ENCODE peak calls at places on chromosomes 1 and 21, in nine cellular contexts. One of them, this sample, is unnamed. For H3K4me1 and H3K27me3, the result is how much of the 10 kb centered on the place peaks cover.

GRCh38 chr1:34306568-34306967 is 129.9 kb downstream of the C1orf94 start:
- DNase-seq in left lung: no peak
- DNase-seq in neural progenitor cell: no peak
- DNase-seq in GM23338: no peak
- DNase-seq in lower lobe of right lung: no peak
- DNase-seq in psoas muscle: no peak
- DNase-seq in CD8-positive, alpha-beta memory T cell: no peak
- DNase-seq in SK-N-SH: no peak
- DNase-seq in NT2/D1: no peak
- DNase-seq in this sample: no peak

GRCh38 chr21:44085491-44086321 is 21.5 kb upstream of the PWP2 start:
- DNase-seq in left lung: peak
- DNase-seq in neural progenitor cell: no peak
- DNase-seq in GM23338: no peak
- DNase-seq in lower lobe of right lung: no peak
- DNase-seq in psoas muscle: no peak
- DNase-seq in CD8-positive, alpha-beta memory T cell: no peak
- DNase-seq in SK-N-SH: no peak
- DNase-seq in NT2/D1: no peak
- DNase-seq in this sample: no peak

GRCh38 chr21:34640858-34641257 is 25.9 kb upstream of the RCAN1 start:
- DNase-seq in left lung: no peak
- DNase-seq in neural progenitor cell: no peak
- DNase-seq in GM23338: no peak
- DNase-seq in lower lobe of right lung: no peak
- DNase-seq in psoas muscle: no peak
- DNase-seq in CD8-positive, alpha-beta memory T cell: no peak
- DNase-seq in SK-N-SH: no peak
- DNase-seq in NT2/D1: no peak
- DNase-seq in this sample: no peak

GRCh38 chr21:36087362-36088138 is 17.7 kb downstream of the CBR1 start:
- DNase-seq in left lung: no peak
- DNase-seq in neural progenitor cell: peak
- DNase-seq in GM23338: peak
- DNase-seq in lower lobe of right lung: no peak
- DNase-seq in psoas muscle: no peak
- DNase-seq in CD8-positive, alpha-beta memory T cell: no peak
- DNase-seq in SK-N-SH: no peak
- DNase-seq in NT2/D1: peak
- DNase-seq in this sample: no peak

GRCh38 chr1:87330201-87330953 is 1.7 kb downstream of the LMO4 start:
- DNase-seq in left lung: peak
- DNase-seq in neural progenitor cell: peak
- DNase-seq in GM23338: peak
- DNase-seq in lower lobe of right lung: no peak
- DNase-seq in psoas muscle: no peak
- DNase-seq in CD8-positive, alpha-beta memory T cell: no peak
- DNase-seq in SK-N-SH: no peak
- DNase-seq in NT2/D1: peak
- DNase-seq in this sample: peak

GRCh38 chr21:44970766-44971671 is 31.2 kb downstream of the SLX9 start:
- DNase-seq in left lung: peak
- DNase-seq in neural progenitor cell: no peak
- DNase-seq in GM23338: no peak
- DNase-seq in lower lobe of right lung: no peak
- DNase-seq in psoas muscle: no peak
- DNase-seq in CD8-positive, alpha-beta memory T cell: no peak
- DNase-seq in SK-N-SH: no peak
- DNase-seq in NT2/D1: no peak
- DNase-seq in this sample: no peak

GRCh38 chr1:116697892-116698595 is 30.5 kb upstream of the IGSF3 start:
- DNase-seq in left lung: no peak
- DNase-seq in neural progenitor cell: no peak
- DNase-seq in GM23338: no peak
- DNase-seq in lower lobe of right lung: no peak
- DNase-seq in psoas muscle: no peak
- DNase-seq in CD8-positive, alpha-beta memory T cell: no peak
- DNase-seq in SK-N-SH: no peak
- DNase-seq in NT2/D1: no peak
- DNase-seq in this sample: no peak

GRCh38 chr1:46522184-46522968 is 29.1 kb downstream of the KNCN start:
- DNase-seq in left lung: peak
- DNase-seq in neural progenitor cell: peak
- DNase-seq in GM23338: no peak
- DNase-seq in lower lobe of right lung: peak
- DNase-seq in psoas muscle: peak
- DNase-seq in CD8-positive, alpha-beta memory T cell: no peak
- DNase-seq in SK-N-SH: no peak
- DNase-seq in NT2/D1: no peak
- DNase-seq in this sample: no peak

GRCh38 chr1:107649023-107649422 is 316.0 kb downstream of the VAV3 start:
- DNase-seq in left lung: no peak
- DNase-seq in neural progenitor cell: no peak
- DNase-seq in GM23338: no peak
- DNase-seq in lower lobe of right lung: no peak
- DNase-seq in psoas muscle: no peak
- DNase-seq in CD8-positive, alpha-beta memory T cell: no peak
- DNase-seq in SK-N-SH: no peak
- DNase-seq in NT2/D1: no peak
- DNase-seq in this sample: no peak

GRCh38 chr1:1150100-1150499 is 23.6 kb upstream of the TTLL10 start:
- DNase-seq in left lung: no peak
- DNase-seq in neural progenitor cell: no peak
- DNase-seq in GM23338: no peak
- DNase-seq in lower lobe of right lung: no peak
- DNase-seq in psoas muscle: no peak
- DNase-seq in CD8-positive, alpha-beta memory T cell: no peak
- DNase-seq in SK-N-SH: no peak
- DNase-seq in NT2/D1: no peak
- DNase-seq in this sample: no peak

GRCh38 chr1:161008857-161009554 is 11.9 kb downstream of the F11R start:
- DNase-seq in left lung: no peak
- DNase-seq in neural progenitor cell: no peak
- DNase-seq in GM23338: no peak
- DNase-seq in lower lobe of right lung: no peak
- DNase-seq in psoas muscle: no peak
- DNase-seq in CD8-positive, alpha-beta memory T cell: no peak
- DNase-seq in SK-N-SH: no peak
- DNase-seq in NT2/D1: no peak
- DNase-seq in this sample: no peak

GRCh38 chr21:38937286-38937790 is 131.6 kb downstream of the ETS2 start:
- DNase-seq in left lung: no peak
- DNase-seq in neural progenitor cell: no peak
- DNase-seq in GM23338: no peak
- DNase-seq in lower lobe of right lung: no peak
- DNase-seq in psoas muscle: no peak
- DNase-seq in CD8-positive, alpha-beta memory T cell: no peak
- DNase-seq in SK-N-SH: no peak
- DNase-seq in NT2/D1: no peak
- DNase-seq in this sample: no peak

GRCh38 chr1:11550664-11551283 is 71.8 kb downstream of the DISP3 start:
- DNase-seq in left lung: no peak
- DNase-seq in neural progenitor cell: peak
- DNase-seq in GM23338: peak
- DNase-seq in lower lobe of right lung: no peak
- DNase-seq in psoas muscle: peak
- DNase-seq in CD8-positive, alpha-beta memory T cell: no peak
- DNase-seq in SK-N-SH: no peak
- DNase-seq in NT2/D1: peak
- DNase-seq in this sample: peak

GRCh38 chr1:17826165-17826488 is 71.0 kb downstream of the ACTL8 start:
- DNase-seq in left lung: no peak
- DNase-seq in neural progenitor cell: peak
- DNase-seq in GM23338: peak
- DNase-seq in lower lobe of right lung: peak
- DNase-seq in psoas muscle: peak
- DNase-seq in CD8-positive, alpha-beta memory T cell: no peak
- DNase-seq in SK-N-SH: peak
- DNase-seq in NT2/D1: peak
- DNase-seq in this sample: no peak

GRCh38 chr1:186967659-186968394 is 139.1 kb downstream of the PLA2G4A start:
- DNase-seq in left lung: no peak
- DNase-seq in neural progenitor cell: peak
- DNase-seq in GM23338: no peak
- DNase-seq in lower lobe of right lung: no peak
- DNase-seq in psoas muscle: no peak
- DNase-seq in CD8-positive, alpha-beta memory T cell: no peak
- DNase-seq in SK-N-SH: no peak
- DNase-seq in NT2/D1: peak
- DNase-seq in this sample: no peak

GRCh38 chr1:184301228-184301627 is 85.6 kb upstream of the C1orf21 start:
- DNase-seq in left lung: no peak
- DNase-seq in neural progenitor cell: no peak
- DNase-seq in GM23338: no peak
- DNase-seq in lower lobe of right lung: no peak
- DNase-seq in psoas muscle: no peak
- DNase-seq in CD8-positive, alpha-beta memory T cell: no peak
- DNase-seq in SK-N-SH: no peak
- DNase-seq in NT2/D1: no peak
- DNase-seq in this sample: no peak

DNA sequence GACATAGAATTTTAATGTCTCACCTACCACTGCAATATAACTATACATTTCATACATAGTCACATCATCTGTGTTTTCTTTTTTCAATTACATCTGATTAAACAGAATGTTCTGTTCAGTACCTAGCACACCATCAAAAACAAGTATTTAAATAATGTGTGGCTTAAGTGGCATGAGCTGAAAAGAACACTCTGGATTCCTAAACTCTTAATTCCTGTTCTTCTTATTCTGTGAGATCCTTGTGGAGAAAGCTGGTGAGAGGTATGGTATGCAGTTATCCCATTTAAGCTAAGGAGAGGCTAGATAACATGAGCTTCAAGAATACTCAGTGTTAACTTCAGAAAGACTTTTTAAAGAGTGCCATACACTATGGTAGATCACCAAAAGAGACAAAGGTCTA is 5.5 kb downstream of the TP53BP2 start:
- DNase-seq in left lung: no peak
- DNase-seq in neural progenitor cell: no peak
- DNase-seq in GM23338: no peak
- DNase-seq in lower lobe of right lung: no peak
- DNase-seq in psoas muscle: no peak
- DNase-seq in CD8-positive, alpha-beta memory T cell: no peak
- DNase-seq in SK-N-SH: no peak
- DNase-seq in NT2/D1: no peak
- DNase-seq in this sample: no peak
- H3K4me1 ChIP-seq in left lung: under half
- H3K4me1 ChIP-seq in neural progenitor cell: half or more
- H3K4me1 ChIP-seq in GM23338: half or more
- H3K4me1 ChIP-seq in lower lobe of right lung: half or more
- H3K4me1 ChIP-seq in psoas muscle: half or more
- H3K4me1 ChIP-seq in CD8-positive, alpha-beta memory T cell: half or more
- H3K4me1 ChIP-seq in SK-N-SH: under half
- H3K4me1 ChIP-seq in NT2/D1: under half
- H3K4me1 ChIP-seq in this sample: half or more

GRCh38 chr1:36163426-36163825 is 7.5 kb downstream of the MAP7D1 start:
- DNase-seq in left lung: no peak
- DNase-seq in neural progenitor cell: no peak
- DNase-seq in GM23338: no peak
- DNase-seq in lower lobe of right lung: no peak
- DNase-seq in psoas muscle: no peak
- DNase-seq in CD8-positive, alpha-beta memory T cell: no peak
- DNase-seq in SK-N-SH: no peak
- DNase-seq in NT2/D1: no peak
- DNase-seq in this sample: no peak

GRCh38 chr1:36166136-36166535 is 10.2 kb downstream of the MAP7D1 start:
- DNase-seq in left lung: no peak
- DNase-seq in neural progenitor cell: no peak
- DNase-seq in GM23338: no peak
- DNase-seq in lower lobe of right lung: no peak
- DNase-seq in psoas muscle: no peak
- DNase-seq in CD8-positive, alpha-beta memory T cell: no peak
- DNase-seq in SK-N-SH: no peak
- DNase-seq in NT2/D1: no peak
- DNase-seq in this sample: no peak

GRCh38 chr1:36166938-36167910 is 11.3 kb downstream of the MAP7D1 start:
- DNase-seq in left lung: no peak
- DNase-seq in neural progenitor cell: no peak
- DNase-seq in GM23338: no peak
- DNase-seq in lower lobe of right lung: no peak
- DNase-seq in psoas muscle: no peak
- DNase-seq in CD8-positive, alpha-beta memory T cell: no peak
- DNase-seq in SK-N-SH: no peak
- DNase-seq in NT2/D1: no peak
- DNase-seq in this sample: no peak

GRCh38 chr1:36164399-36164798 is 8.4 kb downstream of the MAP7D1 start:
- DNase-seq in left lung: no peak
- DNase-seq in neural progenitor cell: no peak
- DNase-seq in GM23338: no peak
- DNase-seq in lower lobe of right lung: no peak
- DNase-seq in psoas muscle: no peak
- DNase-seq in CD8-positive, alpha-beta memory T cell: no peak
- DNase-seq in SK-N-SH: no peak
- DNase-seq in NT2/D1: no peak
- DNase-seq in this sample: no peak

DNA sequence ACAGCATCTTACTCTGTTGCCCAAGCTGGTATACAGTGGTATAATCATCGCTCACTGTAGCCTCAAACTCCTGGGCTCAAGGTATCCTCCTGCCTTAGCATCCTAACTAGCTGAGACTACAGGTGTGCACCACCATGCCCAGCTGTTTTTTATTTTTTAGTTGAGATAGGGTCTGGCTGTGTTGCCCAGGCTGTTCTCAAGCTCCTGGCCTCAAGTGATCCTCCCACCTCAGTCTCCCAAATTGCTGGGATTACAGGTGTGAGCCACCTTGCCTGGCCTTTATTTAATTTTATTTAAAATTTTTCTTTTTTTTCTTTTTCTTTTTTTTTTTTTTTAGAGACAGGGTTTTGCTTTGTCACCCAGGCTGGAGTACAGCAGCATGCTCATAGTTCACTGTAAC is 9.2 kb downstream of the MAP7D1 start:
- DNase-seq in left lung: no peak
- DNase-seq in neural progenitor cell: no peak
- DNase-seq in GM23338: no peak
- DNase-seq in lower lobe of right lung: no peak
- DNase-seq in psoas muscle: no peak
- DNase-seq in CD8-positive, alpha-beta memory T cell: no peak
- DNase-seq in SK-N-SH: no peak
- DNase-seq in NT2/D1: no peak
- DNase-seq in this sample: no peak
- H3K4me3 ChIP-seq in left lung: no peak
- H3K4me3 ChIP-seq in neural progenitor cell: no peak
- H3K4me3 ChIP-seq in GM23338: no peak
- H3K4me3 ChIP-seq in lower lobe of right lung: no peak
- H3K4me3 ChIP-seq in psoas muscle: no peak
- H3K4me3 ChIP-seq in CD8-positive, alpha-beta memory T cell: no peak
- H3K4me3 ChIP-seq in SK-N-SH: no peak
- H3K4me3 ChIP-seq in NT2/D1: no peak
- H3K4me3 ChIP-seq in this sample: no peak

GRCh38 chr1:20242890-20243479 is 47.7 kb upstream of the VWA5B1 start:
- DNase-seq in left lung: peak
- DNase-seq in neural progenitor cell: no peak
- DNase-seq in GM23338: peak
- DNase-seq in lower lobe of right lung: no peak
- DNase-seq in psoas muscle: no peak
- DNase-seq in CD8-positive, alpha-beta memory T cell: no peak
- DNase-seq in SK-N-SH: no peak
- DNase-seq in NT2/D1: no peak
- DNase-seq in this sample: no peak
- H3K27me3 ChIP-seq in left lung: half or more
- H3K27me3 ChIP-seq in neural progenitor cell: under half
- H3K27me3 ChIP-seq in GM23338: under half
- H3K27me3 ChIP-seq in lower lobe of right lung: under half
- H3K27me3 ChIP-seq in psoas muscle: under half
- H3K27me3 ChIP-seq in CD8-positive, alpha-beta memory T cell: under half
- H3K27me3 ChIP-seq in SK-N-SH: under half
- H3K27me3 ChIP-seq in NT2/D1: under half
- H3K27me3 ChIP-seq in this sample: under half

GRCh38 chr1:155014709-155015508 is 12.3 kb downstream of the ZBTB7B start:
- DNase-seq in left lung: no peak
- DNase-seq in neural progenitor cell: no peak
- DNase-seq in GM23338: no peak
- DNase-seq in lower lobe of right lung: no peak
- DNase-seq in psoas muscle: no peak
- DNase-seq in CD8-positive, alpha-beta memory T cell: no peak
- DNase-seq in SK-N-SH: no peak
- DNase-seq in NT2/D1: no peak
- DNase-seq in this sample: no peak
- H3K4me1 ChIP-seq in left lung: under half
- H3K4me1 ChIP-seq in neural progenitor cell: under half
- H3K4me1 ChIP-seq in GM23338: under half
- H3K4me1 ChIP-seq in lower lobe of right lung: half or more
- H3K4me1 ChIP-seq in psoas muscle: under half
- H3K4me1 ChIP-seq in CD8-positive, alpha-beta memory T cell: half or more
- H3K4me1 ChIP-seq in SK-N-SH: under half
- H3K4me1 ChIP-seq in NT2/D1: under half
- H3K4me1 ChIP-seq in this sample: half or more